ENCODE peak calls at places on chromosome X, in seven cellular contexts. Z, W, F, O, C, G and E are unnamed samples.

GRCh38 chrX:113512700-113513395 is 672.2 kb upstream of the AMOT start:
- DNase-seq in Z (no peak), W (peak; percentile 34), F (no peak), O (no peak), C (no peak), G (no peak), E (no peak)

GRCh38 chrX:22666441-22666840 is 333.3 kb upstream of the DDX53 start:
- DNase-seq in Z (no peak), W (peak; percentile 42), F (no peak), O (peak; percentile 45), C (no peak), G (no peak), E (no peak)

GRCh38 chrX:75596178-75596577 is 73.3 kb upstream of the ZDHHC15 start:
- DNase-seq in Z (no peak), W (no peak), F (no peak), O (no peak), C (peak; percentile 18), G (no peak), E (no peak)

GRCh38 chrX:39238017-39238416 is 436.8 kb downstream of the MID1IP1 start:
- DNase-seq in Z (no peak), W (no peak), F (no peak), O (no peak), C (no peak), G (no peak), E (no peak)

GRCh38 chrX:74923942-74924448 is 1.3 kb downstream of the NEXMIF start:
- DNase-seq in Z (no peak), W (no peak), F (peak; percentile 77), O (no peak), C (no peak), G (no peak), E (no peak)

GRCh38 chrX:56385336-56385735 is 153.2 kb downstream of the KLF8 start:
- DNase-seq in Z (no peak), W (no peak), F (no peak), O (no peak), C (no peak), G (no peak), E (no peak)

GRCh38 chrX:140091276-140091886 is 126.1 kb upstream of the CXorf66 start:
- DNase-seq in Z (no peak), W (no peak), F (peak; percentile 81), O (peak; percentile 57), C (no peak), G (peak; percentile 23), E (peak; percentile 36)

GRCh38 chrX:103329991-103330390 is at the start of gene TCEAL7:
- DNase-seq in Z (no peak), W (no peak), F (no peak), O (no peak), C (peak; percentile 35), G (no peak), E (no peak)

GRCh38 chrX:154799554-154800348 is 5.5 kb downstream of the MPP1 start:
- DNase-seq in Z (no peak), W (no peak), F (no peak), O (no peak), C (no peak), G (no peak), E (peak; percentile 62)

GRCh38 chrX:40960041-40960440 is 125.2 kb upstream of the USP9X start:
- DNase-seq in Z (no peak), W (no peak), F (no peak), O (no peak), C (no peak), G (no peak), E (no peak)

GRCh38 chrX:154459843-154460242 is 1.8 kb downstream of the PLXNA3 start:
- DNase-seq in Z (no peak), W (no peak), F (no peak), O (no peak), C (no peak), G (no peak), E (no peak)

GRCh38 chrX:104195489-104196084 is 29.3 kb downstream of the FAM199X start:
- DNase-seq in Z (no peak), W (peak; percentile 1), F (no peak), O (no peak), C (no peak), G (no peak), E (no peak)

GRCh38 chrX:44871114-44871645 is 1.8 kb upstream of the KDM6A start:
- DNase-seq in Z (no peak), W (no peak), F (no peak), O (no peak), C (no peak), G (peak; percentile 32), E (peak; percentile 45)

GRCh38 chrX:45143455-45143854 is 57.2 kb downstream of the DIPK2B start:
- DNase-seq in Z (no peak), W (no peak), F (no peak), O (no peak), C (no peak), G (no peak), E (no peak)

DNA sequence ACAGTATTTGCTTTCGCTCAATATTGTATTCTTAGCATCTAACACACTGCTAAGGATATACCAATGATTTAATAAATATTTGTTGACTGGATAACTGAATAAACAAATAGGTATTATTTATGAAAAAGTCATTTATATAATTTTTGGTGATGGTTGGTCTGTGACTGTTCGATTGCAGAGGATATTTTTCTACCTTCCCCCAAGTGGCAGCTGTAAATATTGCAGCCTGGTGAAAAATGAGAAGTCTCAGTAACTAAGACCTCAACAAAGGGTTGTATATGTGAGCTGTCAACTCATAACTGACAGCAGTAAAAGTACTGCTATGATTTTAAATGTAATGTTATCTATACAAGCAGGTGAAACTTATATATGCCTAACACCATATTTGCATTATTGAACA is 36.0 kb downstream of the HTR2C start:
- DNase-seq in Z (no peak), W (no peak), F (no peak), O (no peak), C (no peak), G (no peak), E (no peak)
- TF ChIP-seq CTCF in Z (peak; percentile 17), W (no peak), F (peak; percentile 17), O (peak; percentile 34), C (no peak), G (peak; percentile 50), E (no peak)

GRCh38 chrX:48939417-48940228 is 17.8 kb downstream of the OTUD5 start:
- DNase-seq in Z (no peak), W (no peak), F (no peak), O (no peak), C (no peak), G (no peak), E (no peak)

GRCh38 chrX:48934581-48935331 is 15.9 kb upstream of the PIM2 start:
- DNase-seq in Z (no peak), W (no peak), F (no peak), O (no peak), C (no peak), G (no peak), E (no peak)

GRCh38 chrX:48938721-48939416 is 18.5 kb downstream of the OTUD5 start:
- DNase-seq in Z (no peak), W (no peak), F (peak; percentile 87), O (no peak), C (no peak), G (no peak), E (no peak)

GRCh38 chrX:48936429-48937064 is 17.7 kb upstream of the PIM2 start:
- DNase-seq in Z (no peak), W (no peak), F (no peak), O (no peak), C (no peak), G (no peak), E (no peak)

GRCh38 chrX:48937065-48937907 is 18.5 kb upstream of the PIM2 start:
- DNase-seq in Z (no peak), W (no peak), F (peak; percentile 97), O (peak; percentile 52), C (no peak), G (peak; percentile 86), E (peak; percentile 72)
- TF ChIP-seq POLR2AphosphoS5 in Z (no peak), W (no peak), F (peak; percentile 93), O (no peak), C (no peak), G (peak; percentile 76), E (no peak)

GRCh38 chrX:8867454-8867853 is 66.3 kb upstream of the FAM9A start:
- DNase-seq in Z (no peak), W (no peak), F (no peak), O (no peak), C (no peak), G (no peak), E (no peak)

GRCh38 chrX:8868070-8868795 is 67.0 kb upstream of the FAM9A start:
- DNase-seq in Z (no peak), W (no peak), F (no peak), O (no peak), C (no peak), G (no peak), E (no peak)

GRCh38 chrX:8869812-8870211 is 68.6 kb upstream of the FAM9A start:
- DNase-seq in Z (no peak), W (no peak), F (no peak), O (no peak), C (no peak), G (no peak), E (no peak)

GRCh38 chrX:8870411-8870810 is 69.2 kb upstream of the FAM9A start:
- DNase-seq in Z (no peak), W (no peak), F (no peak), O (no peak), C (no peak), G (no peak), E (no peak)

GRCh38 chrX:8868906-8869305 is 67.7 kb upstream of the FAM9A start:
- DNase-seq in Z (no peak), W (no peak), F (no peak), O (no peak), C (no peak), G (no peak), E (no peak)
- TF ChIP-seq CTCF in Z (no peak), W (no peak), F (no peak), O (no peak), C (peak; percentile 8), G (no peak), E (no peak)

GRCh38 chrX:130081421-130082045 is 28.8 kb downstream of the ELF4 start:
- DNase-seq in Z (no peak), W (no peak), F (no peak), O (no peak), C (no peak), G (no peak), E (no peak)

GRCh38 chrX:130080791-130081367 is 29.4 kb downstream of the ELF4 start:
- DNase-seq in Z (no peak), W (no peak), F (no peak), O (no peak), C (no peak), G (no peak), E (no peak)

GRCh38 chrX:130083107-130083490 is 27.2 kb downstream of the ELF4 start:
- DNase-seq in Z (no peak), W (no peak), F (no peak), O (no peak), C (no peak), G (no peak), E (no peak)

GRCh38 chrX:130083656-130084382 is 26.5 kb downstream of the ELF4 start:
- DNase-seq in Z (no peak), W (no peak), F (peak; percentile 88), O (no peak), C (no peak), G (peak; percentile 54), E (no peak)

GRCh38 chrX:130082244-130083106 is 27.8 kb downstream of the ELF4 start:
- DNase-seq in Z (no peak), W (no peak), F (peak; percentile 92), O (no peak), C (no peak), G (peak; percentile 56), E (peak; percentile 37)
- TF ChIP-seq POLR2AphosphoS5 in Z (no peak), W (no peak), F (peak; percentile 57), O (no peak), C (no peak), G (peak; percentile 13), E (no peak)

GRCh38 chrX:110442631-110443030 is 84.0 kb downstream of the RTL9 start:
- DNase-seq in Z (no peak), W (no peak), F (no peak), O (no peak), C (no peak), G (peak; percentile 29), E (no peak)
- TF ChIP-seq CTCF in Z (no peak), W (no peak), F (no peak), O (peak; percentile 57), C (no peak), G (no peak), E (no peak)